ENCODE peak calls at places on chromosomes 12 and 14, in nine cellular contexts. Y is choroid plexus epithelial cell; A is posterior cingulate gyrus; O is stimulated activated naive CD4-positive, alpha-beta T cell; X is transverse colon; P is GM23248; F is islet precursor cell; Q is KBM-7; B is activated CD4-positive, alpha-beta T cell treated with anti-CD3 and anti-CD28 coated beads, Interleukin-2, amount 10 ng/mL, durations not matched to agents 7 days and 5 days. C is an unnamed sample.

GRCh38 chr12:87848248-87848868 is 180.8 kb downstream of the C12orf50 start:
- DNase-seq in Y (peak), A (no peak), O (peak), X (no peak), P (peak), F (peak), Q (peak), B (peak), C (peak)

GRCh38 chr12:129613311-129613710 is 290.5 kb downstream of the TMEM132D start:
- DNase-seq in Y (no peak), A (no peak), O (no peak), X (no peak), P (no peak), F (no peak), Q (no peak), B (no peak), C (no peak)

GRCh38 chr12:43937947-43938346 is 102.1 kb downstream of the TMEM117 start:
- DNase-seq in Y (peak), A (no peak), O (no peak), X (no peak), P (peak), F (peak), Q (peak), B (no peak), C (no peak)

GRCh38 chr12:47823422-47824086 is 3.9 kb upstream of the HDAC7 start:
- DNase-seq in Y (no peak), A (no peak), O (no peak), X (no peak), P (peak), F (no peak), Q (no peak), B (no peak), C (no peak)

GRCh38 chr12:125057708-125058107 is 7.5 kb upstream of the AACS start:
- DNase-seq in Y (no peak), A (no peak), O (no peak), X (no peak), P (no peak), F (no peak), Q (no peak), B (no peak), C (no peak)

GRCh38 chr12:76586764-76587395 is 27.3 kb upstream of the OSBPL8 start:
- DNase-seq in Y (peak), A (no peak), O (peak), X (peak), P (peak), F (no peak), Q (peak), B (peak), C (peak)

GRCh38 chr12:111404362-111405148 is 1.2 kb upstream of the SH2B3 start:
- DNase-seq in Y (peak), A (no peak), O (no peak), X (no peak), P (peak), F (peak), Q (peak), B (peak), C (peak)

GRCh38 chr14:21990116-21990515 is 316.5 kb upstream of the OR4E1 start:
- DNase-seq in Y (peak), A (no peak), O (no peak), X (no peak), P (peak), F (no peak), Q (peak), B (no peak), C (no peak)

GRCh38 chr12:54018608-54018984 is 9.6 kb upstream of the HOXC6 start:
- DNase-seq in Y (no peak), A (peak), O (no peak), X (no peak), P (peak), F (peak), Q (no peak), B (no peak), C (no peak)

GRCh38 chr14:72513994-72514659 is 379.8 kb downstream of the DPF3 start:
- DNase-seq in Y (peak), A (no peak), O (no peak), X (no peak), P (peak), F (peak), Q (peak), B (peak), C (no peak)

GRCh38 chr12:110917467-110917866 is 2.9 kb downstream of the MYL2 start:
- DNase-seq in Y (peak), A (no peak), O (no peak), X (no peak), P (peak), F (peak), Q (no peak), B (no peak), C (no peak)

GRCh38 chr12:101857043-101857558 is 20.3 kb upstream of the DRAM1 start:
- DNase-seq in Y (peak), A (no peak), O (no peak), X (no peak), P (peak), F (no peak), Q (peak), B (no peak), C (no peak)

GRCh38 chr12:40552868-40553267 is 139.4 kb upstream of the CNTN1 start:
- DNase-seq in Y (no peak), A (no peak), O (no peak), X (no peak), P (peak), F (no peak), Q (no peak), B (no peak), C (no peak)

GRCh38 chr14:99681832-99682148 is 2.3 kb upstream of the CYP46A1 start:
- DNase-seq in Y (no peak), A (no peak), O (no peak), X (no peak), P (no peak), F (peak), Q (no peak), B (no peak), C (no peak)

GRCh38 chr14:37566811-37567371 is 28.2 kb downstream of the FOXA1 start:
- DNase-seq in Y (no peak), A (no peak), O (no peak), X (no peak), P (no peak), F (no peak), Q (no peak), B (no peak), C (no peak)

C was measured in CD4-positive, alpha-beta memory T cell.